ENCODE peak calls at places on chromosome 11, in nine cellular contexts. Y is adipocyte; T is A549; R is sigmoid colon; U is naive thymus-derived CD4-positive, alpha-beta T cell; E is uterus; S is psoas muscle; X is lung; W is breast epithelium. P is an unnamed sample.

GRCh38 chr11:96246718-96247540 is 96.1 kb downstream of the MAML2 start:
- DNase-seq in R (no peak), T (peak; percentile 7), E (no peak), W (no peak), S (no peak), U (peak; percentile 16), Y (peak; percentile 75), X (no peak), P (no peak)

GRCh38 chr11:124075841-124076571 is 34.9 kb upstream of the OR10G7 start:
- DNase-seq in T (peak; percentile 3), Y (peak; percentile 26), U (peak; percentile 6), S (peak; percentile 58), E (no peak), R (no peak), X (no peak), W (no peak), P (no peak)

GRCh38 chr11:95345651-95346050 is 114.6 kb upstream of the SESN3 start:
- DNase-seq in S (no peak), U (no peak), W (no peak), Y (no peak), X (no peak), E (no peak), R (no peak), T (no peak), P (no peak)

GRCh38 chr11:62125316-62125715 is 1.5 kb downstream of the INCENP start:
- DNase-seq in R (no peak), T (no peak), W (no peak), U (no peak), S (no peak), X (no peak), Y (no peak), E (no peak), P (no peak)

GRCh38 chr11:67056640-67057409 is at the start of gene RHOD:
- DNase-seq in U (peak; percentile 14), E (peak; percentile 50), X (peak; percentile 49), T (no peak), W (no peak), S (no peak), Y (peak; percentile 71), R (no peak), P (no peak)

GRCh38 chr11:469684-470667 is 19.9 kb downstream of the PTDSS2 start:
- DNase-seq in E (peak; percentile 63), Y (peak; percentile 74), U (no peak), W (peak; percentile 48), X (peak; percentile 75), S (peak; percentile 52), R (peak; percentile 89), T (peak; percentile 58), P (no peak)

GRCh38 chr11:17076517-17077239 is 789 bp downstream of the RPS13 start:
- DNase-seq in X (no peak), T (no peak), Y (peak; percentile 23), S (no peak), W (no peak), E (no peak), R (no peak), U (no peak), P (no peak)

GRCh38 chr11:66124564-66124963 is 54.5 kb downstream of the PACS1 start:
- DNase-seq in E (no peak), R (no peak), U (no peak), X (no peak), S (no peak), Y (peak; percentile 33), T (peak; percentile 45), W (peak; percentile 32), P (no peak)

GRCh38 chr11:72578991-72579815 is 95.0 kb downstream of the PDE2A start:
- DNase-seq in Y (no peak), X (no peak), S (peak; percentile 5), W (no peak), E (peak; percentile 4), U (no peak), T (no peak), R (peak; percentile 50), P (no peak)

GRCh38 chr11:119303227-119303718 is 13.7 kb downstream of the MCAM start:
- DNase-seq in X (no peak), S (no peak), U (no peak), W (peak; percentile 1), E (no peak), T (no peak), Y (no peak), R (no peak), P (no peak)

GRCh38 chr11:6632116-6633073 is 13.2 kb upstream of the TPP1 start:
- DNase-seq in X (no peak), S (no peak), Y (no peak), R (no peak), U (no peak), T (no peak), W (no peak), E (no peak), P (no peak)

GRCh38 chr11:6633422-6634408 is 14.5 kb upstream of the TPP1 start:
- DNase-seq in S (no peak), X (no peak), T (no peak), W (no peak), U (no peak), R (no peak), E (no peak), Y (no peak), P (no peak)

GRCh38 chr11:6635082-6635932 is 16.1 kb upstream of the TPP1 start:
- DNase-seq in Y (no peak), E (peak; percentile 65), U (no peak), W (no peak), R (peak; percentile 80), T (no peak), X (peak; percentile 44), S (peak; percentile 81), P (no peak)

GRCh38 chr11:6636480-6636879 is 17.3 kb upstream of the TPP1 start:
- DNase-seq in S (no peak), U (no peak), X (no peak), Y (no peak), R (no peak), T (no peak), E (no peak), W (no peak), P (no peak)

DNA sequence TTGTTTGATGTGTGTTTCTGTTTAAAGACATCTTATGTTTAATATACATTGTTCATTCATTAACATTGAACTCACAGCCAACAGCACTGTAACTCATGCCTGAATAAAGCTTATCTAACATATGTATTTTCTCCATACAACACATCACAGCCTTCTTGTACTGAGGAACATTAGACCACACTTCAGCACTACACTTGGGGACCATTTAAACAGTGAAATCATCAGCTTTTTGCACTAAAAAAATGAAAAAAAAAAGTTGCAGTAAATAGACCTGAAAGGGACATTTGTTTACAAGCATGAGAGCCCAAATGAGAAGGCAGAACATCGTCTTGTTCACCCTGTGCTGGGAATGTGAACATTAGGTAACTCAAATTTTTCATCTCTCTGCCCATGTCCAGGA is 15.3 kb upstream of the TPP1 start:
- DNase-seq in W (no peak), E (no peak), S (no peak), R (no peak), Y (no peak), T (no peak), U (no peak), X (no peak), P (no peak)
- H3K4me1 ChIP-seq in W (peaks cover 10% of the 10 kb centered on the region), E (peaks cover 18% of the 10 kb centered on the region), S (peaks cover 4% of the 10 kb centered on the region), R (peaks cover 54% of the 10 kb centered on the region), Y (peaks cover 22% of the 10 kb centered on the region), T (peaks cover 5% of the 10 kb centered on the region), U (no peaks in the 10 kb centered on the region), X (peaks cover 7% of the 10 kb centered on the region), P (peaks cover 20% of the 10 kb centered on the region)

GRCh38 chr11:64989416-64989815 is 7.4 kb downstream of the BATF2 start:
- DNase-seq in E (no peak), W (no peak), X (no peak), T (no peak), S (peak; percentile 59), R (no peak), Y (no peak), U (no peak), P (no peak)
- H3K4me1 ChIP-seq in E (no peaks in the 10 kb centered on the region), W (no peaks in the 10 kb centered on the region), X (no peaks in the 10 kb centered on the region), T (no peaks in the 10 kb centered on the region), S (peaks cover 3% of the 10 kb centered on the region), R (peaks cover 6% of the 10 kb centered on the region), Y (peaks cover 6% of the 10 kb centered on the region), U (peaks cover 3% of the 10 kb centered on the region), P (peaks cover 19% of the 10 kb centered on the region)

DNA sequence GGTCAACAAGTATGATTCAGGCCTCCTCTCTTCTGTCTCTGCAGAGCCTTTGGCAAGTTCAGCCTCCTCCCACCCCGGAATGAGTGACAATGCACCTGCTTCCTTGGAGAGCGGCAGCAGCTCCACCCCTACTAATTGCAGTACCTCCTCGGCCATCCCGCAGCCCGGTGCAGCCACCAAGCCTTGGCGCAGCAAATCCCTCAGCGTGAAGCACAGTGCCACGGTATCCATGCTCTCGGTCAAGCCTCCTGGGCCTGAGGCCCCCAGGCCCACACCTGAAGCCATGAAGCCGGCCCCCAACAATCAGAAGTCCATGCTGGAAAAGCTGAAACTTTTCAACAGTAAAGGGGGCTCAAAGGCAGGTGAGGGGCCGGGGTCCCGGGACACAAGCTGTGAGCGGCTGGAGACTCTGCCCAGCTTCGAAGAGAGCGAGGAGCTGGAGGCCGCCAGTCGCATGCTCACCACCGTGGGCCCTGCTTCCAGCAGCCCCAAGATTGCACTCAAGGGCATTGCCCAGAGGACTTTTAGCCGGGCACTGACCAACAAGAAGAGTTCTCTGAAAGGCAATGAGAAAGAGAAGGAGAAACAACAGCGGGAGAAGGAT is 220.6 kb downstream of the NAV2 start:
- DNase-seq in U (no peak), W (no peak), S (no peak), T (no peak), X (no peak), R (no peak), Y (no peak), E (no peak), P (no peak)
- H3K4me1 ChIP-seq in U (no peaks in the 10 kb centered on the region), W (peaks cover 3% of the 10 kb centered on the region), S (no peaks in the 10 kb centered on the region), T (peaks cover 12% of the 10 kb centered on the region), X (peaks cover 5% of the 10 kb centered on the region), R (peaks cover 73% of the 10 kb centered on the region), Y (peaks cover 43% of the 10 kb centered on the region), E (no peaks in the 10 kb centered on the region), P (peaks cover 13% of the 10 kb centered on the region)

GRCh38 chr11:34823639-34824038 is 92.5 kb downstream of the APIP start:
- DNase-seq in T (no peak), X (no peak), Y (no peak), U (no peak), R (no peak), S (no peak), E (no peak), W (no peak), P (no peak)

GRCh38 chr11:34825315-34825669 is 90.9 kb downstream of the APIP start:
- DNase-seq in E (no peak), S (no peak), U (no peak), T (no peak), W (no peak), Y (no peak), X (no peak), R (no peak), P (no peak)

GRCh38 chr11:34825670-34826383 is 90.4 kb downstream of the APIP start:
- DNase-seq in X (peak; percentile 51), S (no peak), R (no peak), U (no peak), Y (no peak), E (no peak), T (no peak), W (peak; percentile 55), P (no peak)

GRCh38 chr11:34823197-34823596 is 93.0 kb downstream of the APIP start:
- DNase-seq in T (no peak), W (peak; percentile 23), S (no peak), X (no peak), E (no peak), R (no peak), U (no peak), Y (no peak), P (no peak)

DNA sequence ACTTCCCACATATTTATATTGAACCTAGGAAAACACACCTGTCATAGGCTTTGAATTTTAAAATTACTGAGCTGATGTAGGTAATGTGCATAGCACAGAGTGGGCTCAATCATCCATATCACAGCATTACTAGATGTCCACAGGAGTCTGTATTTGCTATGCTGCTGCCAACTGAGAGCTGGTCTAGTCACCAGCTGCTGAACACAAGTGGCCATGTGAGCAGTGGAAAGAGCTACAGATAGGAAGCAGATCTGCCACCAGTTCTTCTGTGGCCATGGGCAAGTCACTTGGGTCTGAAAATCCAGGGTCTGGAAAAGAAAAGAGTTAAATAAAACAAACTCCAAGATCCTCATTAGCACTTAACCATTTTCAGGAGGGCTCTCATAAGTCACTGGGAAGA is 91.8 kb downstream of the APIP start:
- DNase-seq in X (no peak), R (no peak), W (no peak), S (no peak), U (no peak), E (no peak), Y (no peak), T (no peak), P (no peak)
- H3K4me1 ChIP-seq in X (no peaks in the 10 kb centered on the region), R (no peaks in the 10 kb centered on the region), W (no peaks in the 10 kb centered on the region), S (no peaks in the 10 kb centered on the region), U (peaks cover 6% of the 10 kb centered on the region), E (no peaks in the 10 kb centered on the region), Y (peaks cover 34% of the 10 kb centered on the region), T (peaks cover 9% of the 10 kb centered on the region), P (peaks cover 13% of the 10 kb centered on the region)

P was measured in esophagus squamous epithelium.